ENCODE peak calls at places on chromosomes 1 and 21, in seven cellular contexts. M is GM04504, Q is HAP-1, J is lower lobe of right lung, K is NCI-H1105 treated with DMSO at 0.1 percent for 48 hours, U is RCC 7860, L is epithelial cell of prostate. V is an unnamed sample.

GRCh38 chr1:221397606-221398005 is 344.3 kb downstream of the DUSP10 start:
- DNase-seq in M (no peak), Q (no peak), J (no peak), K (no peak), U (no peak), L (no peak), V (no peak)

GRCh38 chr1:66779475-66780078 is 21.5 kb downstream of the INSL5 start:
- DNase-seq in M (no peak), Q (no peak), J (no peak), K (no peak), U (no peak), L (no peak), V (no peak)

GRCh38 chr1:183228650-183229220 is 42.7 kb downstream of the LAMC2 start:
- DNase-seq in M (no peak), Q (no peak), J (no peak), K (no peak), U (no peak), L (no peak), V (no peak)

GRCh38 chr21:41612674-41613250 is 104.8 kb upstream of the TMPRSS2 start:
- DNase-seq in M (peak), Q (no peak), J (peak), K (peak), U (peak), L (peak), V (peak)

GRCh38 chr1:1020415-1021009 is 592 bp downstream of the AGRN start:
- DNase-seq in M (no peak), Q (no peak), J (no peak), K (no peak), U (peak), L (no peak), V (no peak)

GRCh38 chr1:24464378-24464770 is 38.3 kb upstream of the RCAN3 start:
- DNase-seq in M (peak), Q (no peak), J (no peak), K (no peak), U (no peak), L (no peak), V (no peak)

GRCh38 chr1:179127163-179127895 is 45.5 kb downstream of the TOR3A start:
- DNase-seq in M (no peak), Q (no peak), J (no peak), K (no peak), U (peak), L (no peak), V (no peak)

GRCh38 chr1:108053291-108054023 is 88.5 kb upstream of the VAV3 start:
- DNase-seq in M (no peak), Q (no peak), J (no peak), K (no peak), U (no peak), L (no peak), V (no peak)

GRCh38 chr1:94949681-94950661 is 23.1 kb upstream of the CNN3 start:
- DNase-seq in M (no peak), Q (no peak), J (no peak), K (peak), U (peak), L (no peak), V (no peak)

GRCh38 chr21:26756491-26757159 is 88.6 kb downstream of the ADAMTS1 start:
- DNase-seq in M (no peak), Q (no peak), J (no peak), K (no peak), U (peak), L (no peak), V (no peak)